ENCODE peak calls at places on chromosomes 3 and 15, in ten cellular contexts. Z is T-helper 2 cell; X is WTC11; S is kidney tubule cell; K is stimulated activated CD8-positive, alpha-beta memory T cell treated with anti-CD3 and anti-CD28 coated beads, Interleukin-7, amount 100 ng/mL, for 4 hours; J is activated T-helper 1 cell treated with anti-CD3 and anti-CD28 coated beads, Interleukin-12 subunit alpha, Interleukin-12 subunit beta, Interleukin-2, Interleukin-4 antibody, amounts not matched to agents 30 ng/mL and 10 ng/mL and 1 ng/mL, durations not matched to agents 14 hours and 24 hours and 36 hours; P is activated T-cell treated with anti-CD3 and anti-CD28 coated beads for 1 hour; O is HuH-7; Q is cerebellum; D is GM12891. I is an unnamed sample.

GRCh38 chr3:99911433-99911832 is 93.8 kb downstream of the CMSS1 start:
- DNase-seq in Z (no peak), X (no peak), S (peak), K (no peak), J (no peak), P (no peak), O (no peak), Q (no peak), D (no peak), I (no peak)

GRCh38 chr3:109685084-109686079 is 348.0 kb upstream of the DPPA4 start:
- DNase-seq in Z (no peak), X (no peak), S (peak), K (no peak), J (no peak), P (no peak), O (no peak), Q (no peak), D (no peak), I (no peak)

GRCh38 chr3:62159693-62160092 is 213.7 kb downstream of the FEZF2 start:
- DNase-seq in Z (no peak), X (no peak), S (no peak), K (no peak), J (no peak), P (no peak), O (no peak), Q (no peak), D (no peak), I (no peak)

GRCh38 chr3:101780661-101781060 is 1.6 kb downstream of the NXPE3 start:
- DNase-seq in Z (no peak), X (no peak), S (peak), K (no peak), J (no peak), P (no peak), O (no peak), Q (peak), D (no peak), I (no peak)

GRCh38 chr3:42117175-42118008 is 26.2 kb downstream of the TRAK1 start:
- DNase-seq in Z (no peak), X (peak), S (peak), K (no peak), J (no peak), P (no peak), O (peak), Q (peak), D (no peak), I (no peak)

GRCh38 chr3:195697582-195698324 is 23.0 kb upstream of the MUC20 start:
- DNase-seq in Z (no peak), X (no peak), S (peak), K (no peak), J (no peak), P (no peak), O (no peak), Q (no peak), D (no peak), I (no peak)

GRCh38 chr3:112407888-112408702 is 75.1 kb downstream of the CD200 start:
- DNase-seq in Z (peak), X (no peak), S (peak), K (no peak), J (no peak), P (no peak), O (no peak), Q (no peak), D (no peak), I (no peak)

GRCh38 chr3:51330046-51330445 is 55.0 kb upstream of the MANF start:
- DNase-seq in Z (no peak), X (no peak), S (no peak), K (no peak), J (no peak), P (no peak), O (no peak), Q (no peak), D (no peak), I (no peak)

GRCh38 chr3:64133272-64133671 is 92.0 kb downstream of the PRICKLE2 start:
- DNase-seq in Z (no peak), X (no peak), S (no peak), K (no peak), J (no peak), P (no peak), O (no peak), Q (no peak), D (no peak), I (no peak)

GRCh38 chr15:81027200-81027599 is 26.5 kb downstream of the TLNRD1 start:
- DNase-seq in Z (peak), X (no peak), S (peak), K (no peak), J (no peak), P (no peak), O (no peak), Q (peak), D (no peak), I (no peak)

GRCh38 chr15:70493787-70494514 is 269.4 kb downstream of the UACA start:
- DNase-seq in Z (no peak), X (no peak), S (peak), K (no peak), J (no peak), P (no peak), O (peak), Q (no peak), D (no peak), I (no peak)

GRCh38 chr15:27573800-27574485 is 525.2 kb downstream of the OCA2 start:
- DNase-seq in Z (no peak), X (no peak), S (peak), K (no peak), J (no peak), P (no peak), O (no peak), Q (no peak), D (no peak), I (no peak)

GRCh38 chr3:15521573-15521965 is at the start of gene COLQ:
- DNase-seq in Z (peak), X (no peak), S (no peak), K (no peak), J (no peak), P (no peak), O (no peak), Q (no peak), D (no peak), I (no peak)

GRCh38 chr15:49842331-49842730 is 221.5 kb downstream of the DTWD1 start:
- DNase-seq in Z (no peak), X (no peak), S (no peak), K (no peak), J (no peak), P (no peak), O (no peak), Q (no peak), D (no peak), I (no peak)

GRCh38 chr15:28098360-28098765 is 752 bp downstream of the OCA2 start:
- DNase-seq in Z (peak), X (no peak), S (no peak), K (no peak), J (no peak), P (no peak), O (no peak), Q (no peak), D (no peak), I (no peak)

GRCh38 chr15:33448151-33448550 is 137.4 kb downstream of the RYR3 start:
- DNase-seq in Z (no peak), X (no peak), S (no peak), K (no peak), J (no peak), P (no peak), O (no peak), Q (no peak), D (no peak), I (no peak)

GRCh38 chr3:157388051-157388450 is 48.6 kb upstream of the PTX3 start:
- DNase-seq in Z (no peak), X (no peak), S (peak), K (no peak), J (no peak), P (no peak), O (no peak), Q (no peak), D (no peak), I (no peak)

GRCh38 chr3:61381745-61382392 is 130.6 kb upstream of the FHIT start:
- DNase-seq in Z (peak), X (no peak), S (peak), K (no peak), J (no peak), P (no peak), O (peak), Q (no peak), D (peak), I (peak)

GRCh38 chr3:195895900-195896360 is 12.4 kb downstream of the TNK2 start:
- DNase-seq in Z (peak), X (peak), S (peak), K (peak), J (peak), P (peak), O (peak), Q (peak), D (peak), I (peak)

GRCh38 chr15:56963126-56963525 is 44.7 kb downstream of the TCF12 start:
- DNase-seq in Z (no peak), X (no peak), S (no peak), K (no peak), J (no peak), P (no peak), O (no peak), Q (no peak), D (no peak), I (no peak)

GRCh38 chr15:41115088-41115651 is 910 bp downstream of the INO80 start:
- DNase-seq in Z (no peak), X (no peak), S (peak), K (no peak), J (no peak), P (no peak), O (no peak), Q (peak), D (no peak), I (no peak)

GRCh38 chr3:140494970-140495369 is 182.9 kb upstream of the TRIM42 start:
- DNase-seq in Z (no peak), X (no peak), S (no peak), K (no peak), J (no peak), P (no peak), O (no peak), Q (no peak), D (no peak), I (no peak)

GRCh38 chr3:18767756-18768303 is 342.7 kb upstream of the SATB1 start:
- DNase-seq in Z (no peak), X (no peak), S (no peak), K (no peak), J (no peak), P (no peak), O (no peak), Q (no peak), D (no peak), I (no peak)

GRCh38 chr15:93087825-93088199 is 1.2 kb downstream of the RGMA start:
- DNase-seq in Z (peak), X (peak), S (peak), K (peak), J (peak), P (peak), O (peak), Q (peak), D (peak), I (no peak)

GRCh38 chr3:134031620-134031915 is 1.8 kb upstream of the SLCO2A1 start:
- DNase-seq in Z (no peak), X (no peak), S (no peak), K (no peak), J (no peak), P (no peak), O (no peak), Q (no peak), D (no peak), I (no peak)

GRCh38 chr3:49727154-49727923 is 3.6 kb upstream of the GMPPB start:
- DNase-seq in Z (no peak), X (no peak), S (no peak), K (no peak), J (no peak), P (no peak), O (no peak), Q (no peak), D (no peak), I (peak)

GRCh38 chr3:102189564-102190339 is 245.1 kb upstream of the ZPLD1 start:
- DNase-seq in Z (no peak), X (no peak), S (peak), K (no peak), J (no peak), P (no peak), O (no peak), Q (no peak), D (no peak), I (no peak)

GRCh38 chr3:49673715-49674490 is at the start of gene APEH:
- DNase-seq in Z (peak), X (peak), S (peak), K (peak), J (peak), P (peak), O (peak), Q (peak), D (peak), I (peak)

GRCh38 chr3:46858996-46859710 is 4.1 kb downstream of the MYL3 start:
- DNase-seq in Z (no peak), X (peak), S (no peak), K (no peak), J (no peak), P (no peak), O (no peak), Q (no peak), D (no peak), I (no peak)

GRCh38 chr3:103672346-103672745 is 1237.5 kb downstream of the ZPLD1 start:
- DNase-seq in Z (no peak), X (no peak), S (no peak), K (no peak), J (no peak), P (no peak), O (no peak), Q (no peak), D (no peak), I (no peak)

GRCh38 chr3:30689202-30689641 is 82.8 kb downstream of the TGFBR2 start:
- DNase-seq in Z (peak), X (no peak), S (peak), K (no peak), J (no peak), P (no peak), O (peak), Q (no peak), D (no peak), I (no peak)

GRCh38 chr3:197858598-197858997 is 67.5 kb downstream of the LRCH3 start:
- DNase-seq in Z (no peak), X (peak), S (no peak), K (no peak), J (no peak), P (no peak), O (no peak), Q (no peak), D (no peak), I (no peak)

I was measured in GM12892.